ENCODE peak calls at places on chromosomes 6 and 20, in eight cellular contexts. One of them, this sample, is unnamed.

GRCh38 chr6:42710316-42710715 is 12.1 kb downstream of the PRPH2 start:
- DNase-seq in WTC11: no peak
- DNase-seq in MCF 10A: no peak
- DNase-seq in uterus: no peak
- DNase-seq in brain microvascular endothelial cell: peak
- DNase-seq in ovary: no peak
- DNase-seq in neural progenitor cell: peak
- DNase-seq in epithelial cell of esophagus: no peak
- DNase-seq in this sample: no peak

GRCh38 chr20:3645309-3646066 is 17.7 kb downstream of the GFRA4 start:
- DNase-seq in ovary: no peak
- DNase-seq in neural progenitor cell: no peak
- DNase-seq in uterus: no peak
- DNase-seq in epithelial cell of esophagus: no peak
- DNase-seq in MCF 10A: no peak
- DNase-seq in WTC11: no peak
- DNase-seq in brain microvascular endothelial cell: no peak
- DNase-seq in this sample: no peak

GRCh38 chr20:48722002-48722731 is 105.6 kb downstream of the PREX1 start:
- DNase-seq in WTC11: no peak
- DNase-seq in uterus: no peak
- DNase-seq in ovary: no peak
- DNase-seq in brain microvascular endothelial cell: peak
- DNase-seq in neural progenitor cell: no peak
- DNase-seq in epithelial cell of esophagus: no peak
- DNase-seq in MCF 10A: peak
- DNase-seq in this sample: no peak

GRCh38 chr6:91243436-91243835 is 656.6 kb upstream of the MAP3K7 start:
- DNase-seq in MCF 10A: no peak
- DNase-seq in uterus: no peak
- DNase-seq in WTC11: no peak
- DNase-seq in epithelial cell of esophagus: no peak
- DNase-seq in neural progenitor cell: no peak
- DNase-seq in ovary: no peak
- DNase-seq in brain microvascular endothelial cell: no peak
- DNase-seq in this sample: no peak

GRCh38 chr6:106870069-106870468 is 104.5 kb downstream of the CD24 start:
- DNase-seq in uterus: no peak
- DNase-seq in neural progenitor cell: no peak
- DNase-seq in ovary: no peak
- DNase-seq in brain microvascular endothelial cell: peak
- DNase-seq in epithelial cell of esophagus: peak
- DNase-seq in WTC11: no peak
- DNase-seq in MCF 10A: peak
- DNase-seq in this sample: no peak

GRCh38 chr6:3442444-3443220 is 14.2 kb downstream of the SLC22A23 start:
- DNase-seq in neural progenitor cell: no peak
- DNase-seq in WTC11: no peak
- DNase-seq in ovary: no peak
- DNase-seq in uterus: no peak
- DNase-seq in brain microvascular endothelial cell: peak
- DNase-seq in epithelial cell of esophagus: peak
- DNase-seq in MCF 10A: no peak
- DNase-seq in this sample: no peak

GRCh38 chr6:108127826-108128225 is 38.0 kb upstream of the NR2E1 start:
- DNase-seq in ovary: no peak
- DNase-seq in epithelial cell of esophagus: peak
- DNase-seq in MCF 10A: peak
- DNase-seq in brain microvascular endothelial cell: peak
- DNase-seq in uterus: no peak
- DNase-seq in WTC11: no peak
- DNase-seq in neural progenitor cell: no peak
- DNase-seq in this sample: no peak

GRCh38 chr20:62342910-62343309 is 24.2 kb downstream of the LAMA5 start:
- DNase-seq in neural progenitor cell: no peak
- DNase-seq in ovary: no peak
- DNase-seq in MCF 10A: no peak
- DNase-seq in uterus: no peak
- DNase-seq in epithelial cell of esophagus: no peak
- DNase-seq in WTC11: no peak
- DNase-seq in brain microvascular endothelial cell: no peak
- DNase-seq in this sample: no peak

GRCh38 chr20:38299963-38300362 is 4.0 kb upstream of the BPI start:
- DNase-seq in uterus: no peak
- DNase-seq in ovary: no peak
- DNase-seq in neural progenitor cell: no peak
- DNase-seq in epithelial cell of esophagus: peak
- DNase-seq in brain microvascular endothelial cell: no peak
- DNase-seq in MCF 10A: no peak
- DNase-seq in WTC11: no peak
- DNase-seq in this sample: no peak

GRCh38 chr6:44128020-44128917 is 915 bp downstream of the TMEM63B start:
- DNase-seq in epithelial cell of esophagus: peak
- DNase-seq in neural progenitor cell: peak
- DNase-seq in WTC11: peak
- DNase-seq in MCF 10A: peak
- DNase-seq in brain microvascular endothelial cell: peak
- DNase-seq in uterus: peak
- DNase-seq in ovary: peak
- DNase-seq in this sample: peak

GRCh38 chr6:152232494-152233151 is 404.5 kb downstream of the SYNE1 start:
- DNase-seq in MCF 10A: no peak
- DNase-seq in epithelial cell of esophagus: no peak
- DNase-seq in ovary: no peak
- DNase-seq in WTC11: no peak
- DNase-seq in brain microvascular endothelial cell: peak
- DNase-seq in neural progenitor cell: no peak
- DNase-seq in uterus: no peak
- DNase-seq in this sample: no peak

GRCh38 chr20:3784226-3784853 is 2.2 kb downstream of the CENPB start:
- DNase-seq in epithelial cell of esophagus: no peak
- DNase-seq in MCF 10A: no peak
- DNase-seq in WTC11: no peak
- DNase-seq in brain microvascular endothelial cell: no peak
- DNase-seq in uterus: no peak
- DNase-seq in ovary: no peak
- DNase-seq in neural progenitor cell: no peak
- DNase-seq in this sample: no peak

DNA sequence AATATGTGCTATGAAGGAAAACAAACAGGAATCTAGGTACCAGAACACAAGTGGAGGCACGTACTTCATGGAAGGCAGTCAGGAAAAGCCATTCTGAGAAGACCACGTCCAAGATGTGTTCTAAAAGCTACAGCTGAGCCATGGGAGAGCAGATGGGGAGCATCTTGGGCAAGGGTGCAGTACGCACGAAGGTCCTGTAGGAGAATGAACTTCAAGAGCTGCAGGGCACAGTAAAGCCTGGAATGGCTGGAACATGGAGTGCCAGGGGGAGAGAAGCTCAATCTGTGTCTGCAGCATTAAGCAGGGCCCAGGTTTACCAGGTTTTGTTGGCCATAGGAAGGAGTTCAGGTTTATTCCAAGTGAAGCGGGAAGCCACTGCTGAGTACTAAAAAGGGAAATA is 30.0 kb downstream of the ADTRP start:
- DNase-seq in epithelial cell of esophagus: no peak
- DNase-seq in uterus: no peak
- DNase-seq in WTC11: no peak
- DNase-seq in ovary: no peak
- DNase-seq in neural progenitor cell: no peak
- DNase-seq in MCF 10A: no peak
- DNase-seq in brain microvascular endothelial cell: no peak
- DNase-seq in this sample: no peak
- TF ChIP-seq CTCF in epithelial cell of esophagus: no peak
- TF ChIP-seq CTCF in uterus: no peak
- TF ChIP-seq CTCF in WTC11: no peak
- TF ChIP-seq CTCF in ovary: no peak
- TF ChIP-seq CTCF in neural progenitor cell: no peak
- TF ChIP-seq CTCF in MCF 10A: no peak
- TF ChIP-seq CTCF in brain microvascular endothelial cell: peak
- TF ChIP-seq CTCF in this sample: no peak

DNA sequence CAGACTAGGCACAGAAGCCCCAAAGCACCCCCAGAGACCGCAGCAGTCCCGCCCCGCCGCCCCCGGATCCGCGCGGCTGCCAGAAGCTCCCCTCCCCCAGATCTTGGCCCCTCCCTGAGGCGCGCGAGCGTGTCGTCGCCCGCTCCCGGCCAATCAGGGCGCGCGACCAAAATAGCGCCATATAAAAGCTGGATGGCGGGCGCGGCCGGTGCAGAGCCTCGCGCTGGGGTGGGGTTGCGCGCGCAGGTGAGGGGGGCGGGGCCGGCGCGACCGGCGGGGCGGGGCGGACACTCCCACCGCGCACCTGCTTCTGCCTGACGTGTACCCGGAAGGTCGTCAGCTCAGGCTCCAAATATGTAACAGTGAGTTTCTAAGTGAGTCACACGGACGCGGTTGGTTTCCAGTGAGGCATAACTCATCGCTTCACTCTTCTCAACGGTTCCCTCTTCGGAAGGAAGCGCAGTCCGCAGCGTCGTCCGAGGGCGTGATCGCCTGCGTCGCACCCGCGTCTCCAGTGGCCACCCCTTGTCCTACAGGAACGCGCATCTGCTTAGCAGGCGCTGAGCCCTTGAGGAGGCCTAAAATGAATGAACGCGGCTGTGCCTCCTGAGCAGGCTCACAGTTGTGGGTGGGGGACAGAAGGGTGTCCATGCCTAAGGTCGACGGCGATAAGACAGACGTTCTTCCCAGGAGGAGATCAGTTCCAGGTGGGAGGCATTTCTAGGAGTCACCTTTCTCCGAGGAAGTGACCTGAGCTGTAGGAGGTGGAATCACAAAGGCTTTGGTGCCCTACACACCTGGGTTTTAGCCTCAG is 50.6 kb upstream of the EZR start:
- DNase-seq in neural progenitor cell: peak
- DNase-seq in WTC11: peak
- DNase-seq in epithelial cell of esophagus: peak
- DNase-seq in uterus: peak
- DNase-seq in brain microvascular endothelial cell: peak
- DNase-seq in MCF 10A: peak
- DNase-seq in ovary: peak
- DNase-seq in this sample: peak
- TF ChIP-seq CTCF in neural progenitor cell: no peak
- TF ChIP-seq CTCF in WTC11: no peak
- TF ChIP-seq CTCF in epithelial cell of esophagus: peak
- TF ChIP-seq CTCF in uterus: no peak
- TF ChIP-seq CTCF in brain microvascular endothelial cell: peak
- TF ChIP-seq CTCF in MCF 10A: no peak
- TF ChIP-seq CTCF in ovary: no peak
- TF ChIP-seq CTCF in this sample: no peak

DNA sequence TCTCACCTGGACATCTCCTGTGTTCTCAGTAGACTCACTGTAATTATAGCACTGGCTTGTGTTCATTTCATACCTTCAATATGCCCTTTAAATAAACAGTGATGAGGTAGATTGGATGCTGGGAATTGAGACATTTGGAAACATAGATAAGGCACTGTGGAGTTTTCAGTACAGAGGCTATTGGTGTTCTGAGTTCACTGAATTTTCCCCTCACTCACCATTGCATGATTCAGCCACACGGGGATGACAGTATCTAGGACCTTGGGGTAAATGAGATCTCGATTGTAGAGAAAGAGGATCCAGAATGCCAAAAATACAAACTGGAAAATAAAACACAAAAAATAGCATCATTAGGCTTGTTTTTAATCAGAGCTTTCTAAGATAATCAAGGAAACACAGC is 12.5 kb downstream of the ADTRP start:
- DNase-seq in MCF 10A: no peak
- DNase-seq in epithelial cell of esophagus: peak
- DNase-seq in ovary: no peak
- DNase-seq in WTC11: no peak
- DNase-seq in neural progenitor cell: no peak
- DNase-seq in uterus: no peak
- DNase-seq in brain microvascular endothelial cell: peak
- DNase-seq in this sample: no peak
- TF ChIP-seq CTCF in MCF 10A: no peak
- TF ChIP-seq CTCF in epithelial cell of esophagus: no peak
- TF ChIP-seq CTCF in ovary: no peak
- TF ChIP-seq CTCF in WTC11: no peak
- TF ChIP-seq CTCF in neural progenitor cell: no peak
- TF ChIP-seq CTCF in uterus: no peak
- TF ChIP-seq CTCF in brain microvascular endothelial cell: peak
- TF ChIP-seq CTCF in this sample: no peak

GRCh38 chr20:46327557-46327956 is 19.3 kb upstream of the CDH22 start:
- DNase-seq in brain microvascular endothelial cell: no peak
- DNase-seq in MCF 10A: no peak
- DNase-seq in WTC11: no peak
- DNase-seq in ovary: no peak
- DNase-seq in neural progenitor cell: no peak
- DNase-seq in uterus: no peak
- DNase-seq in epithelial cell of esophagus: no peak
- DNase-seq in this sample: no peak

GRCh38 chr20:46323557-46323956 is 15.3 kb upstream of the CDH22 start:
- DNase-seq in neural progenitor cell: no peak
- DNase-seq in brain microvascular endothelial cell: no peak
- DNase-seq in MCF 10A: no peak
- DNase-seq in uterus: no peak
- DNase-seq in epithelial cell of esophagus: peak
- DNase-seq in WTC11: no peak
- DNase-seq in ovary: no peak
- DNase-seq in this sample: no peak

GRCh38 chr20:46325788-46326472 is 17.6 kb upstream of the CDH22 start:
- DNase-seq in brain microvascular endothelial cell: no peak
- DNase-seq in uterus: no peak
- DNase-seq in ovary: no peak
- DNase-seq in MCF 10A: no peak
- DNase-seq in epithelial cell of esophagus: no peak
- DNase-seq in neural progenitor cell: no peak
- DNase-seq in WTC11: no peak
- DNase-seq in this sample: no peak

GRCh38 chr20:46324379-46324778 is 16.1 kb upstream of the CDH22 start:
- DNase-seq in WTC11: no peak
- DNase-seq in MCF 10A: no peak
- DNase-seq in epithelial cell of esophagus: peak
- DNase-seq in ovary: no peak
- DNase-seq in neural progenitor cell: no peak
- DNase-seq in uterus: no peak
- DNase-seq in brain microvascular endothelial cell: no peak
- DNase-seq in this sample: no peak

DNA sequence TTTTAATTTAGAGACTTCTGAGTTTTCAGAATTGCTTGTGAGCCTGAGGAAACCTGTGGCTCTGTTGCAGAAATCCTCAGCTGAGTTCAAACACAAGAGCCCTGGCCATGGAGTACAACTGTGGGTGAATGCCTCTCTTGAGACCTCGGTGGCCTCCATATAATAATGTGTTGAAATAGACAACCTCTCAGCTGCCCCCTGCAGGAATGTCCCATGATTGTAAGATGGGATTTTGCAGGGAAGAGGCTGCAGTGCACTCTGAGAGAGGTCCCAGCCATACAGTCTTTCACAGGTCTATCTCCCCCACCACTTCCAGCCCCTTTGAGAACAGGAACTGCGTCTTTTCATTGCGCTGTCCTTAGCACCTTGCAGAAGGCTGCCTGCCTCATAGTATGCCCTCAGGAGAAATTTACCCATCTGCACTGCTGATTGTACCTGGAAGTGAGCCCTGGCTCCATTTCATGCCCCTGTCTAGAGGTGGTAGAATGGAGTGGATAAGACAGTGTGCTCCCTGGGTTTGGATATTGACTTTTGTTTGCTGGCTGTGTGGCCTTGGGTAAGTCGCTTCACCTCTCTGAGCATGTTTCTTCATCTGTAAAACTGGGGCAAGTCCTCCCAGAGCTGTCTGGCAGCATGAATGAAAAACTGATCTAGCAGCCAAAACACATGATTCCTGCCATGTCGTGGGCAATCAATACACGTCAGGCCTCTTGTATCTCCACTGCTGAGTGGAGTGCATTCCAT is 16.8 kb upstream of the CDH22 start:
- DNase-seq in brain microvascular endothelial cell: peak
- DNase-seq in uterus: no peak
- DNase-seq in ovary: no peak
- DNase-seq in epithelial cell of esophagus: peak
- DNase-seq in WTC11: peak
- DNase-seq in MCF 10A: peak
- DNase-seq in neural progenitor cell: peak
- DNase-seq in this sample: no peak
- TF ChIP-seq CTCF in brain microvascular endothelial cell: peak
- TF ChIP-seq CTCF in uterus: no peak
- TF ChIP-seq CTCF in ovary: no peak
- TF ChIP-seq CTCF in epithelial cell of esophagus: peak
- TF ChIP-seq CTCF in WTC11: no peak
- TF ChIP-seq CTCF in MCF 10A: peak
- TF ChIP-seq CTCF in neural progenitor cell: peak
- TF ChIP-seq CTCF in this sample: no peak

This sample was measured in omental fat pad.